ENCODE peak calls at places on chromosomes 4 and X, in seven cellular contexts. N is mammary epithelial cell, P is SK-N-SH, X is GM23248, B is fibroblast of lung, K is neural progenitor cell, O is astrocyte. T is an unnamed sample.

GRCh38 chr4:112840061-112840460 is 203.1 kb downstream of the LARP7 start:
- DNase-seq in N (peak), K (no peak), X (peak), O (peak), B (peak), P (no peak), T (no peak)

GRCh38 chr4:141119071-141119470 is 14.2 kb downstream of the RNF150 start:
- DNase-seq in O (peak), K (no peak), N (no peak), P (no peak), B (peak), X (no peak), T (no peak)

GRCh38 chr4:177596035-177596434 is 153.8 kb upstream of the AGA start:
- DNase-seq in K (peak), P (peak), B (peak), X (peak), O (peak), N (peak), T (peak)

GRCh38 chrX:129701624-129702069 is 37.1 kb upstream of the XPNPEP2 start:
- DNase-seq in X (peak), P (no peak), N (no peak), O (peak), B (peak), K (no peak), T (no peak)

GRCh38 chr4:25378130-25378743 is 1.2 kb downstream of the ANAPC4 start:
- DNase-seq in X (no peak), B (no peak), N (peak), K (no peak), P (no peak), O (no peak), T (no peak)

GRCh38 chr4:81982846-81983540 is 390.8 kb downstream of the HNRNPD start:
- DNase-seq in N (no peak), X (no peak), P (no peak), O (no peak), B (no peak), K (no peak), T (no peak)

GRCh38 chr4:54228064-54228527 is 997 bp upstream of the PDGFRA start:
- DNase-seq in O (peak), B (peak), P (peak), N (peak), X (peak), K (peak), T (peak)

GRCh38 chr4:1994935-1995334 is 13.8 kb downstream of the NELFA start:
- DNase-seq in N (no peak), X (no peak), O (no peak), B (no peak), P (no peak), K (no peak), T (no peak)

GRCh38 chr4:169256856-169257756 is 13.7 kb downstream of the SH3RF1 start:
- DNase-seq in N (no peak), O (no peak), P (no peak), K (no peak), X (no peak), B (no peak), T (no peak)

GRCh38 chr4:138398297-138398696 is 156.1 kb upstream of the SLC7A11 start:
- DNase-seq in K (peak), P (no peak), X (no peak), N (no peak), B (no peak), O (no peak), T (no peak)
- H2AFZ ChIP-seq in K (no peak), P (no peak), X (no peak), N (peak), B (no peak), O (no peak), T (no peak)

GRCh38 chr4:183610613-183611012 is 48.4 kb downstream of the RWDD4 start:
- DNase-seq in N (no peak), O (no peak), P (no peak), K (no peak), B (peak), X (peak), T (peak)

GRCh38 chr4:183610033-183610432 is 49.0 kb downstream of the RWDD4 start:
- DNase-seq in B (peak), X (no peak), O (peak), N (peak), K (no peak), P (peak), T (peak)

GRCh38 chr4:183609151-183609550 is 49.8 kb downstream of the RWDD4 start:
- DNase-seq in X (no peak), B (no peak), P (no peak), K (no peak), N (no peak), O (no peak), T (no peak)

GRCh38 chr4:183612329-183613250 is 46.4 kb downstream of the RWDD4 start:
- DNase-seq in N (no peak), P (no peak), X (no peak), O (no peak), K (no peak), B (no peak), T (no peak)

GRCh38 chr4:183611210-183611830 is 47.7 kb downstream of the RWDD4 start:
- DNase-seq in B (no peak), X (no peak), O (no peak), N (peak), P (no peak), K (no peak), T (no peak)
- H2AFZ ChIP-seq in B (no peak), X (no peak), O (no peak), N (no peak), P (no peak), K (no peak), T (no peak)

DNA sequence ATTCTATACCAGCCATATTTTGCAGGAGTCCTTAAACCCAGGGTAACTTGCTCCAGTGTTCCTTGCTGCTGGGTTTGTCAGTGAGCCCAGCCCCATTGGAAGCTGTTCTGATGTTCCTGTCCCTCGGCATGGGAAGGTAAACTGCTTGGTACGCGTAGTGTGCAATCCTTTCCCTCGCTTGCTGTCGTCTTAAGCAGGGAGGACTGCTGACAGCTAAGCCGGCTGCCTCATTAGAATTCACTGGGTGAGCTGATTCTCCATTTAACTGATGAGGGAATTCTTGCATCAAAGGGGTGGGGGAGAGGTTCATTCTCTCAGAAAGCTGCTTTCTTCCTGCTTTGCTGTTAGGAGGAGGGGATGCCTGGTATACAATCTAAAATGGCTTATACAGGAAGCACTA is 164.6 kb downstream of the MID1IP1 start:
- DNase-seq in N (no peak), O (no peak), B (no peak), X (no peak), K (peak), P (no peak), T (no peak)
- H2AFZ ChIP-seq in N (no peak), O (no peak), B (no peak), X (no peak), K (no peak), P (no peak), T (no peak)

DNA sequence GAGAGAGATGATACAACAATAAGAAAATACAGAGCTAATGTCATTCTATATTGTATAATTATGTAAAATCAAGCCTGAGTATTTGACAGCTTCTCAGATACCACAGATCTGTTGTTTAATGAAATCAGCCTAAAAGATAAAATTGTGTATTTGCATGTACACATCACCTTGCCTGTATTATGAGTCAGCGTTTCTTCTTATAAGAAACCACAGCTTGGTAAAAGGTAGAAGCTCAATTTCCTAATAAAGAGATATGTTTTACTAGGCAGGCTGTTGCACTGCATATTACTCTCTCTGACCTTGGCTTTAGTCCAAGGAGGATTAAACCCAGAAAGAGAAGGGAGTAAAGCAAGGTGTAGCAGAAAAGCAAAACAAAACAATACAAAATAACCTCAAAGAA is 121.3 kb downstream of the PPARGC1A start:
- DNase-seq in K (no peak), B (peak), P (no peak), O (peak), N (no peak), X (no peak), T (no peak)
- H2AFZ ChIP-seq in K (no peak), B (no peak), P (no peak), O (no peak), N (no peak), X (no peak), T (no peak)

GRCh38 chr4:172129593-172129992 is 316.4 kb downstream of the GALNTL6 start:
- DNase-seq in P (no peak), X (no peak), O (no peak), N (no peak), K (no peak), B (no peak), T (no peak)

GRCh38 chr4:172134536-172134935 is 321.3 kb downstream of the GALNTL6 start:
- DNase-seq in P (no peak), B (peak), O (peak), X (peak), N (no peak), K (no peak), T (no peak)
- H2AFZ ChIP-seq in P (no peak), B (no peak), O (peak), X (no peak), N (no peak), K (peak), T (no peak)

GRCh38 chr4:184382189-184382846 is 92.0 kb downstream of the IRF2 start:
- DNase-seq in O (no peak), K (no peak), B (no peak), X (no peak), P (no peak), N (no peak), T (no peak)
- H2AFZ ChIP-seq in O (no peak), K (no peak), B (no peak), X (no peak), P (no peak), N (no peak), T (peak)

DNA sequence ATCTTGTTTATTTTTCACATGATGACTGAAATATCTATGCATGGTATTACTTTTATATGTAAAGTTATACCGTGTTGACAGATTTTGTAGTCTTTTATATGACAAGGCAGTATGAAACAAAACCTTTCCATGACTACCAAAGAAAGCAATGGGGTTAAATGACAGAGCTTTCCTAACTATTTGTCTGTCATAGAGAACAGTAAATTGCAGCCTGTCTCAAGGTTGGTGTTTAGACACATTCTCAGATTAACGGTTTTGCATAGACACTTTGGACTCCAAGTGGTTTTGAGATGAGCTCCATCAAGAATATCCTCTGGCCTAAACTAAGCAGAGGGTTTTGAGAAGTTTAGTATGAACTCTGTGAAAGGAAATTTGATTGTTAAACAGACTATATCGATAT is 180.7 kb upstream of the TENM3 start:
- DNase-seq in B (peak), O (no peak), K (no peak), X (no peak), N (no peak), P (no peak), T (no peak)
- H2AFZ ChIP-seq in B (no peak), O (no peak), K (no peak), X (no peak), N (no peak), P (peak), T (no peak)

GRCh38 chr4:147110473-147110872 is 164.8 kb upstream of the TTC29 start:
- DNase-seq in B (no peak), X (no peak), P (no peak), O (no peak), K (no peak), N (no peak), T (no peak)
- H2AFZ ChIP-seq in B (no peak), X (no peak), P (no peak), O (no peak), K (no peak), N (no peak), T (no peak)

DNA sequence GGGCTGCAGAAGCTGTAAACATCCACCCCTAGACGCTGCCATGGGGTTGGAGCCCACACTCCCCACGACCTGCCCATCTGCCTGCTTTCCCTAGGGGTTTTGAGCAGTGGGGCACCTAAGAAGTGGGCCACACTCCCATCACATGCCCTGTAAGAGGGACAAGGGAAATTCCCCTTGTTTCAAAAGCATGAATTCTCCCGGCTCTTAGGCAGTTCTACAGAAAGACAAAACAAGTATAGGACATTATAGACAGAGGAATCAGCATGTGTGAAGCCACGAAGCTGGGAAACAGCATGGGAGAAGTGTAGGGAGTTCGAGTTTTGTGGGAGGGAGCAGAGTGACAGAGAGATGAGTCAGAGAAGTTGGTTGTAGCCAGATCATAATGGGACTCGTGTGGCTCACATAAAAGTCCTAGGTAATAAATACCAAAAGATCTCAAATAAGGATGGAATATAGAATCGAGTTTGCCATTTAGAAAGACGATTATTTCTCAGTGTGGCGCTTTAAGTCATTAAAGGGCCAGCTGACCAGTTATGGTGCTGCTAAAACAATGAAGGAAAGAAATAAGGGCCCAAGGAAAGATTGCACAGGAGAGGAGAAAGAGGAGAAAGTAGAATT is 23.9 kb downstream of the APOO start:
- DNase-seq in K (no peak), P (no peak), X (peak), O (peak), N (peak), B (peak), T (no peak)
- H2AFZ ChIP-seq in K (no peak), P (no peak), X (peak), O (peak), N (peak), B (no peak), T (peak)

T was measured in hepatocyte.